ENCODE peak calls at places on chromosome 18, in five cellular contexts. One of them, this sample, is unnamed. For H3K36me3 and H3K9me3, the result is how much of the 10 kb centered on the place peaks cover.

GRCh38 chr18:70181015-70181414 is 24.5 kb downstream of the RTTN start:
- DNase-seq in heart right ventricle: no peak
- DNase-seq in lung: no peak
- DNase-seq in psoas muscle: no peak
- DNase-seq in esophagus muscularis mucosa: no peak
- DNase-seq in this sample: no peak

GRCh38 chr18:25109484-25109883 is 242.5 kb downstream of the ZNF521 start:
- DNase-seq in lung: no peak
- DNase-seq in psoas muscle: no peak
- DNase-seq in esophagus muscularis mucosa: no peak
- DNase-seq in heart right ventricle: no peak
- DNase-seq in this sample: no peak

GRCh38 chr18:58195278-58195721 is 151.3 kb downstream of the NEDD4L start:
- DNase-seq in lung: no peak
- DNase-seq in esophagus muscularis mucosa: no peak
- DNase-seq in psoas muscle: no peak
- DNase-seq in heart right ventricle: no peak
- DNase-seq in this sample: peak

GRCh38 chr18:34342960-34343359 is 118.2 kb upstream of the NOL4 start:
- DNase-seq in esophagus muscularis mucosa: no peak
- DNase-seq in lung: no peak
- DNase-seq in heart right ventricle: no peak
- DNase-seq in psoas muscle: no peak
- DNase-seq in this sample: no peak

GRCh38 chr18:54888933-54889332 is 60.7 kb downstream of the RAB27B start:
- DNase-seq in psoas muscle: no peak
- DNase-seq in heart right ventricle: no peak
- DNase-seq in lung: no peak
- DNase-seq in esophagus muscularis mucosa: no peak
- DNase-seq in this sample: no peak

GRCh38 chr18:3454365-3455089 is 4.6 kb downstream of the TGIF1 start:
- DNase-seq in psoas muscle: no peak
- DNase-seq in esophagus muscularis mucosa: peak
- DNase-seq in heart right ventricle: peak
- DNase-seq in lung: no peak
- DNase-seq in this sample: peak

GRCh38 chr18:4096501-4096900 is 358.6 kb downstream of the DLGAP1 start:
- DNase-seq in psoas muscle: no peak
- DNase-seq in heart right ventricle: no peak
- DNase-seq in lung: no peak
- DNase-seq in esophagus muscularis mucosa: no peak
- DNase-seq in this sample: no peak

GRCh38 chr18:44682871-44683221 is 2.2 kb downstream of the SETBP1 start:
- DNase-seq in psoas muscle: peak
- DNase-seq in esophagus muscularis mucosa: no peak
- DNase-seq in heart right ventricle: no peak
- DNase-seq in lung: no peak
- DNase-seq in this sample: no peak

GRCh38 chr18:55380574-55380973 is 207.4 kb downstream of the TCF4 start:
- DNase-seq in lung: no peak
- DNase-seq in heart right ventricle: no peak
- DNase-seq in psoas muscle: no peak
- DNase-seq in esophagus muscularis mucosa: no peak
- DNase-seq in this sample: no peak

GRCh38 chr18:74420491-74420890 is 36.6 kb downstream of the DIPK1C start:
- DNase-seq in heart right ventricle: peak
- DNase-seq in esophagus muscularis mucosa: no peak
- DNase-seq in psoas muscle: no peak
- DNase-seq in lung: no peak
- DNase-seq in this sample: no peak

GRCh38 chr18:74529811-74530583 is 4.3 kb upstream of the CNDP1 start:
- DNase-seq in heart right ventricle: no peak
- DNase-seq in psoas muscle: no peak
- DNase-seq in lung: no peak
- DNase-seq in esophagus muscularis mucosa: no peak
- DNase-seq in this sample: no peak

GRCh38 chr18:35862115-35862640 is 110.3 kb upstream of the RMP24 start:
- DNase-seq in psoas muscle: no peak
- DNase-seq in heart right ventricle: no peak
- DNase-seq in lung: peak
- DNase-seq in esophagus muscularis mucosa: no peak
- DNase-seq in this sample: no peak

GRCh38 chr18:3422905-3423304 is 27.1 kb upstream of the TGIF1 start:
- DNase-seq in lung: no peak
- DNase-seq in esophagus muscularis mucosa: no peak
- DNase-seq in psoas muscle: no peak
- DNase-seq in heart right ventricle: no peak
- DNase-seq in this sample: no peak

GRCh38 chr18:43271593-43272432 is 5.5 kb downstream of the SYT4 start:
- DNase-seq in lung: no peak
- DNase-seq in psoas muscle: no peak
- DNase-seq in esophagus muscularis mucosa: no peak
- DNase-seq in heart right ventricle: peak
- DNase-seq in this sample: peak

GRCh38 chr18:23291456-23292205 is 156.3 kb downstream of the CABLES1 start:
- DNase-seq in psoas muscle: no peak
- DNase-seq in lung: no peak
- DNase-seq in heart right ventricle: no peak
- DNase-seq in esophagus muscularis mucosa: no peak
- DNase-seq in this sample: no peak

GRCh38 chr18:26480897-26481795 is 67.2 kb downstream of the KCTD1 start:
- DNase-seq in esophagus muscularis mucosa: no peak
- DNase-seq in psoas muscle: no peak
- DNase-seq in lung: no peak
- DNase-seq in heart right ventricle: no peak
- DNase-seq in this sample: peak

GRCh38 chr18:58315739-58316215 is 271.8 kb downstream of the NEDD4L start:
- DNase-seq in esophagus muscularis mucosa: no peak
- DNase-seq in lung: no peak
- DNase-seq in psoas muscle: no peak
- DNase-seq in heart right ventricle: peak
- DNase-seq in this sample: peak

GRCh38 chr18:71707985-71708500 is 836.1 kb downstream of the CBLN2 start:
- DNase-seq in lung: no peak
- DNase-seq in heart right ventricle: no peak
- DNase-seq in esophagus muscularis mucosa: no peak
- DNase-seq in psoas muscle: no peak
- DNase-seq in this sample: no peak

GRCh38 chr18:2480536-2480935 is 90.8 kb downstream of the METTL4 start:
- DNase-seq in psoas muscle: no peak
- DNase-seq in heart right ventricle: no peak
- DNase-seq in lung: no peak
- DNase-seq in esophagus muscularis mucosa: no peak
- DNase-seq in this sample: no peak

GRCh38 chr18:55884498-55884897 is 296.5 kb upstream of the TCF4 start:
- DNase-seq in esophagus muscularis mucosa: no peak
- DNase-seq in heart right ventricle: no peak
- DNase-seq in psoas muscle: no peak
- DNase-seq in lung: no peak
- DNase-seq in this sample: no peak

GRCh38 chr18:61742555-61743429 is 150.0 kb downstream of the RNF152 start:
- DNase-seq in esophagus muscularis mucosa: no peak
- DNase-seq in psoas muscle: no peak
- DNase-seq in heart right ventricle: peak
- DNase-seq in lung: no peak
- DNase-seq in this sample: no peak

GRCh38 chr18:22709288-22710060 is 223.7 kb upstream of the RBBP8 start:
- DNase-seq in esophagus muscularis mucosa: peak
- DNase-seq in psoas muscle: peak
- DNase-seq in heart right ventricle: no peak
- DNase-seq in lung: no peak
- DNase-seq in this sample: no peak

GRCh38 chr18:39636931-39637330 is 2071.3 kb upstream of the CELF4 start:
- DNase-seq in lung: no peak
- DNase-seq in psoas muscle: no peak
- DNase-seq in heart right ventricle: no peak
- DNase-seq in esophagus muscularis mucosa: no peak
- DNase-seq in this sample: no peak

GRCh38 chr18:57015036-57015805 is 131.7 kb upstream of the BOD1L2 start:
- DNase-seq in psoas muscle: no peak
- DNase-seq in esophagus muscularis mucosa: no peak
- DNase-seq in lung: no peak
- DNase-seq in heart right ventricle: no peak
- DNase-seq in this sample: peak

GRCh38 chr18:36420826-36421225 is 123.3 kb downstream of the FHOD3 start:
- DNase-seq in lung: no peak
- DNase-seq in esophagus muscularis mucosa: no peak
- DNase-seq in psoas muscle: no peak
- DNase-seq in heart right ventricle: no peak
- DNase-seq in this sample: no peak

GRCh38 chr18:63105636-63106316 is 213.8 kb downstream of the BCL2 start:
- DNase-seq in heart right ventricle: no peak
- DNase-seq in psoas muscle: no peak
- DNase-seq in lung: no peak
- DNase-seq in esophagus muscularis mucosa: no peak
- DNase-seq in this sample: no peak

GRCh38 chr18:55706893-55707292 is 118.9 kb upstream of the TCF4 start:
- DNase-seq in psoas muscle: no peak
- DNase-seq in lung: no peak
- DNase-seq in esophagus muscularis mucosa: no peak
- DNase-seq in heart right ventricle: no peak
- DNase-seq in this sample: no peak

GRCh38 chr18:3529597-3529996 is 79.6 kb downstream of the TGIF1 start:
- DNase-seq in heart right ventricle: no peak
- DNase-seq in psoas muscle: no peak
- DNase-seq in esophagus muscularis mucosa: no peak
- DNase-seq in lung: no peak
- DNase-seq in this sample: peak

GRCh38 chr18:58580078-58580477 is 48.8 kb downstream of the ALPK2 start:
- DNase-seq in lung: no peak
- DNase-seq in heart right ventricle: no peak
- DNase-seq in esophagus muscularis mucosa: no peak
- DNase-seq in psoas muscle: no peak
- DNase-seq in this sample: no peak

GRCh38 chr18:13137041-13137938 is 81.3 kb upstream of the LDLRAD4 start:
- DNase-seq in lung: no peak
- DNase-seq in psoas muscle: peak
- DNase-seq in heart right ventricle: peak
- DNase-seq in esophagus muscularis mucosa: no peak
- DNase-seq in this sample: peak

GRCh38 chr18:6724331-6724730 is 5.2 kb upstream of the ARHGAP28 start:
- DNase-seq in psoas muscle: no peak
- DNase-seq in lung: no peak
- DNase-seq in esophagus muscularis mucosa: no peak
- DNase-seq in heart right ventricle: no peak
- DNase-seq in this sample: no peak

DNA sequence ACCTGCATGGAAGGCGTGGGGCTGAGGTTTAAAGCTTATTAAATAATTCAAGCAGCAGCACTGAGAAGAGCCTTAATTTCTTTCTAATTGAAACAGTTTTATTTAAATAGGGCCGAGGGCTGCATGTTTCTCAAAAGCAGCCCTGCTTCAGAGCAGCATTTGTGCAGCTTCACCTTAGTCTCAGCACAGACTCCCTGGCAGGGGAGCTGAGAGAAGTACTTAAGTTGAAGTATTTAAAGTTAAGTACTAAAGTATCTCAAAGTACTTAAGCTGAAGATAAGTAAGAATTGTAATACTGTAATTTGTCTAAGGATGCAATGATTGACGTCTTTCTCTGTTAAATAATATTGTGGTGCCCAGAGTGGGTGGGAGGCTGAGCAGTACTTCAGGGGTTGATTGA is 31.4 kb downstream of the IMPA2 start:
- DNase-seq in heart right ventricle: no peak
- DNase-seq in psoas muscle: no peak
- DNase-seq in esophagus muscularis mucosa: no peak
- DNase-seq in lung: no peak
- DNase-seq in this sample: no peak
- H3K36me3 ChIP-seq in heart right ventricle: under half
- H3K36me3 ChIP-seq in psoas muscle: under half
- H3K36me3 ChIP-seq in esophagus muscularis mucosa: half or more
- H3K36me3 ChIP-seq in lung: under half
- H3K36me3 ChIP-seq in this sample: under half

GRCh38 chr18:48975817-48976649 is 25.3 kb upstream of the SMAD7 start:
- DNase-seq in heart right ventricle: peak
- DNase-seq in psoas muscle: peak
- DNase-seq in lung: peak
- DNase-seq in esophagus muscularis mucosa: no peak
- DNase-seq in this sample: peak
- H3K27ac ChIP-seq in heart right ventricle: peak
- H3K27ac ChIP-seq in psoas muscle: peak
- H3K27ac ChIP-seq in lung: peak
- H3K27ac ChIP-seq in esophagus muscularis mucosa: peak
- H3K27ac ChIP-seq in this sample: peak

GRCh38 chr18:14930076-14930475 is 182.1 kb downstream of the ANKRD30B start:
- DNase-seq in psoas muscle: no peak
- DNase-seq in heart right ventricle: no peak
- DNase-seq in esophagus muscularis mucosa: no peak
- DNase-seq in lung: no peak
- DNase-seq in this sample: no peak

GRCh38 chr18:14928396-14928795 is 180.4 kb downstream of the ANKRD30B start:
- DNase-seq in lung: no peak
- DNase-seq in psoas muscle: no peak
- DNase-seq in heart right ventricle: no peak
- DNase-seq in esophagus muscularis mucosa: no peak
- DNase-seq in this sample: no peak

GRCh38 chr18:14930576-14930975 is 182.6 kb downstream of the ANKRD30B start:
- DNase-seq in esophagus muscularis mucosa: no peak
- DNase-seq in psoas muscle: no peak
- DNase-seq in lung: no peak
- DNase-seq in heart right ventricle: no peak
- DNase-seq in this sample: no peak

GRCh38 chr18:14925281-14925709 is 177.3 kb downstream of the ANKRD30B start:
- DNase-seq in heart right ventricle: no peak
- DNase-seq in lung: no peak
- DNase-seq in esophagus muscularis mucosa: no peak
- DNase-seq in psoas muscle: no peak
- DNase-seq in this sample: peak

GRCh38 chr18:14927701-14928100 is 179.7 kb downstream of the ANKRD30B start:
- DNase-seq in lung: no peak
- DNase-seq in psoas muscle: no peak
- DNase-seq in heart right ventricle: no peak
- DNase-seq in esophagus muscularis mucosa: no peak
- DNase-seq in this sample: no peak
- H3K9me3 ChIP-seq in lung: under half
- H3K9me3 ChIP-seq in psoas muscle: under half
- H3K9me3 ChIP-seq in heart right ventricle: under half
- H3K9me3 ChIP-seq in esophagus muscularis mucosa: under half
- H3K9me3 ChIP-seq in this sample: under half

DNA sequence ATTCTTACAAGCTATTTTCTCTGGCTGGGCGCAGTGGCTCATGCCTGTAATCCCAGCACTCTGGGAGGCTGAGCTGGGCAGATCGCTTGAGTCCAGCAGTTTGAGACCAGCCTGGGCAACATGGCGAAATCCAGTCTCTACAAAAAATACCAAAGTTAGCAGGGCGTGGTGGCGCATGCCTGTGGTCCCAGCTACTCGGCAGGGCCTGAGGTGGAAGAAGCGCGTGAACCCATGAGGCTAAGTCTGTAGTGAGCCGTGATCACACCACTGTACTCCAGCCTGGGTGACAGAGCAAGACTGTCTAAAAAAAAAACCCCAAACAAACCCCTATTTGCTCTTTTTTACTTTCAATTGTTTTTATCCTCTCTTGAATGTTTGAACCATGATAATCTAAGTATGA is 37.0 kb downstream of the PPP4R1 start:
- DNase-seq in esophagus muscularis mucosa: no peak
- DNase-seq in heart right ventricle: no peak
- DNase-seq in lung: no peak
- DNase-seq in psoas muscle: no peak
- DNase-seq in this sample: no peak
- H3K36me3 ChIP-seq in esophagus muscularis mucosa: half or more
- H3K36me3 ChIP-seq in heart right ventricle: under half
- H3K36me3 ChIP-seq in lung: under half
- H3K36me3 ChIP-seq in psoas muscle: under half
- H3K36me3 ChIP-seq in this sample: under half